ENCODE peak calls at places on chromosome 5, in eight cellular contexts. Q is CD8-positive, alpha-beta T cell; G is lower lobe of right lung; T is AG09309; K is glutamatergic neuron; Z is Caco-2; A is cardiac muscle cell; B is vagina. H is an unnamed sample.

GRCh38 chr5:100746730-100747129 is 156.4 kb downstream of the ST8SIA4 start:
- DNase-seq in B (no peak), A (no peak), K (no peak), Q (no peak), Z (no peak), T (no peak), G (no peak), H (no peak)

GRCh38 chr5:80998590-80998979 is 38.4 kb downstream of the RASGRF2 start:
- DNase-seq in A (peak), T (no peak), K (no peak), Q (no peak), G (no peak), Z (no peak), B (no peak), H (no peak)

GRCh38 chr5:126499742-126500396 is 76.7 kb downstream of the GRAMD2B start:
- DNase-seq in T (no peak), Q (no peak), A (peak), Z (no peak), G (no peak), B (no peak), K (no peak), H (no peak)

GRCh38 chr5:72559866-72560766 is 52.9 kb upstream of the ZNF366 start:
- DNase-seq in B (no peak), Z (no peak), A (peak), T (no peak), G (no peak), Q (no peak), K (no peak), H (no peak)

GRCh38 chr5:171647043-171647899 is 138.3 kb upstream of the SMIM23 start:
- DNase-seq in G (no peak), A (peak), K (peak), B (peak), Q (no peak), T (peak), Z (peak), H (no peak)

GRCh38 chr5:172733974-172734346 is 37.0 kb downstream of the DUSP1 start:
- DNase-seq in T (no peak), G (no peak), B (no peak), A (no peak), Z (no peak), Q (no peak), K (no peak), H (no peak)

GRCh38 chr5:30355675-30356074 is 837.8 kb upstream of the CDH6 start:
- DNase-seq in Z (no peak), T (no peak), K (no peak), B (no peak), A (no peak), Q (no peak), G (no peak), H (no peak)

GRCh38 chr5:136028782-136029742 is at the start of gene TGFBI:
- DNase-seq in A (peak), G (peak), B (no peak), K (peak), Q (no peak), Z (peak), T (no peak), H (no peak)

GRCh38 chr5:159041754-159042153 is 58.0 kb downstream of the EBF1 start:
- DNase-seq in Z (no peak), B (no peak), K (no peak), G (no peak), A (peak), Q (no peak), T (no peak), H (no peak)

GRCh38 chr5:140642718-140643117 is 3.5 kb downstream of the TMCO6 start:
- DNase-seq in A (peak), B (no peak), G (no peak), Z (no peak), K (no peak), Q (no peak), T (peak), H (peak)

GRCh38 chr5:98791928-98792580 is 18.6 kb downstream of the RGMB start:
- DNase-seq in B (no peak), K (no peak), T (no peak), G (no peak), A (no peak), Q (no peak), Z (no peak), H (no peak)

GRCh38 chr5:151155149-151155776 is 2.3 kb downstream of the ANXA6 start:
- DNase-seq in A (peak), G (no peak), B (no peak), T (no peak), Z (no peak), K (no peak), Q (no peak), H (no peak)

GRCh38 chr5:118554241-118554640 is 434.1 kb downstream of the DTWD2 start:
- DNase-seq in T (no peak), B (no peak), A (no peak), K (no peak), Z (no peak), Q (no peak), G (no peak), H (no peak)

GRCh38 chr5:180632768-180633167 is 16.6 kb downstream of the FLT4 start:
- DNase-seq in G (peak), A (no peak), K (peak), Z (no peak), Q (no peak), T (no peak), B (no peak), H (no peak)

GRCh38 chr5:62931081-62931480 is 352.5 kb downstream of the LRRC70 start:
- DNase-seq in K (no peak), Z (no peak), A (no peak), Q (no peak), T (no peak), B (no peak), G (no peak), H (no peak)

GRCh38 chr5:141889282-141889871 is 11.2 kb upstream of the PCDH1 start:
- DNase-seq in G (no peak), K (no peak), Z (no peak), B (no peak), Q (no peak), A (peak), T (no peak), H (no peak)

GRCh38 chr5:75623846-75624245 is 12.6 kb downstream of the ANKDD1B start:
- DNase-seq in Z (no peak), B (no peak), Q (no peak), K (no peak), A (peak), T (no peak), G (no peak), H (no peak)

GRCh38 chr5:79241535-79241979 is 5.6 kb downstream of the JMY start:
- DNase-seq in A (no peak), G (no peak), B (no peak), Q (no peak), K (no peak), T (no peak), Z (no peak), H (no peak)

GRCh38 chr5:160233215-160233614 is 3.9 kb downstream of the FABP6 start:
- DNase-seq in T (no peak), B (no peak), Z (no peak), Q (no peak), A (peak), G (no peak), K (no peak), H (no peak)

GRCh38 chr5:5229405-5229804 is 89.3 kb downstream of the ADAMTS16 start:
- DNase-seq in T (no peak), Z (no peak), B (no peak), Q (no peak), K (no peak), G (no peak), A (peak), H (no peak)

GRCh38 chr5:145701404-145701803 is 133.7 kb downstream of the PRELID2 start:
- DNase-seq in G (no peak), B (no peak), Q (no peak), Z (no peak), T (no peak), K (no peak), A (no peak), H (no peak)
- TF ChIP-seq CTCF in G (no peak), B (no peak), Q (no peak), Z (no peak), T (no peak), K (no peak), A (no peak), H (no peak)

GRCh38 chr5:13833440-13833839 is 111.0 kb downstream of the DNAH5 start:
- DNase-seq in Z (no peak), T (no peak), B (no peak), G (no peak), K (no peak), A (no peak), Q (no peak), H (no peak)

GRCh38 chr5:13830536-13830935 is 114.0 kb downstream of the DNAH5 start:
- DNase-seq in Q (no peak), T (no peak), Z (no peak), K (no peak), B (no peak), A (no peak), G (no peak), H (no peak)

GRCh38 chr5:13831236-13831810 is 113.2 kb downstream of the DNAH5 start:
- DNase-seq in Q (no peak), Z (no peak), G (no peak), T (no peak), K (no peak), A (no peak), B (no peak), H (no peak)
- TF ChIP-seq CTCF in Q (no peak), Z (no peak), G (no peak), T (peak), K (no peak), A (no peak), B (no peak), H (peak)

DNA sequence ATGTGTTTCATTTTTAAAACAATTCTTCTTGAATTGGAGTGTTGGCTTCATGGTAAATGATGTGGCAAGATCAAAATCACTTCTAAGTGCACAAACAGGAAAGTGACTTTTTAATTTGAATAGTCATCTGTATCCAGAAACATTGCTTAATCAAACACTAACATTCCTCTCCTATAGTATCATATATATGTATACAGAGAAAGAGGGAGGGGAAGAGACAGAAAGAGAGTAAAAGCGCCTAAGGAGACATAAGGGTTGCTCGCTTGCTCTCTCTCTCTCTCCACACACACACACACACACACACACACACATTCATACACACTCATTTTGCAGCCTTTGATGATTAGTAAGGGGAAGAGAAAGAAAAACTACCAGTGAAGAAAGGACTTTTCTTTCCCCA is 95.4 kb upstream of the PRDM9 start:
- DNase-seq in Q (no peak), T (no peak), A (peak), Z (no peak), K (no peak), G (no peak), B (no peak), H (no peak)
- TF ChIP-seq CTCF in Q (no peak), T (no peak), A (no peak), Z (no peak), K (no peak), G (no peak), B (no peak), H (no peak)

GRCh38 chr5:138064526-138064925 is 19.3 kb upstream of the WNT8A start:
- DNase-seq in A (peak), Q (no peak), T (no peak), B (no peak), K (no peak), G (no peak), Z (no peak), H (no peak)

GRCh38 chr5:138068742-138069375 is 15.0 kb upstream of the WNT8A start:
- DNase-seq in G (peak), T (peak), A (peak), B (no peak), K (peak), Z (peak), Q (peak), H (peak)

DNA sequence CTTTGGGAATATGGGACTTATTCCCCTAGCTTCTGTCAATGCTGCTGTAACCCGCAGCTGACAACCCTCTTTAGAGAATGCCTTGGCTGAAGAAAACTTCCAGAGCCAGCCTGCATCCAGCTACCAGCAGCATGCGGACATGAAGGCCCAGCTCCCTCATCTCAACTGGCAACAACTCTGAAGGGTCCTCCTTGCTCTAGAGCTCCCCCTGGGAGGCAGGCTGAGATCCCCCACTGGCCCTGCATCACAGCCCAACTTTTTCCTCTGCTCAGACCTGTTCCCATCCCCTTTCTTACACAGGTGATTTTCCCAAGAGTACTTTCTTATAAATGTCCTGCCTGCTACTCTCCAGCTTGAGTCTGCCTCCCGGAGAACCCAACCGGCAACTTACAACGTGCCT is 18.7 kb upstream of the WNT8A start:
- DNase-seq in G (no peak), B (no peak), Q (no peak), T (no peak), Z (peak), K (peak), A (peak), H (no peak)
- TF ChIP-seq CTCF in G (peak), B (no peak), Q (no peak), T (peak), Z (peak), K (no peak), A (peak), H (peak)

DNA sequence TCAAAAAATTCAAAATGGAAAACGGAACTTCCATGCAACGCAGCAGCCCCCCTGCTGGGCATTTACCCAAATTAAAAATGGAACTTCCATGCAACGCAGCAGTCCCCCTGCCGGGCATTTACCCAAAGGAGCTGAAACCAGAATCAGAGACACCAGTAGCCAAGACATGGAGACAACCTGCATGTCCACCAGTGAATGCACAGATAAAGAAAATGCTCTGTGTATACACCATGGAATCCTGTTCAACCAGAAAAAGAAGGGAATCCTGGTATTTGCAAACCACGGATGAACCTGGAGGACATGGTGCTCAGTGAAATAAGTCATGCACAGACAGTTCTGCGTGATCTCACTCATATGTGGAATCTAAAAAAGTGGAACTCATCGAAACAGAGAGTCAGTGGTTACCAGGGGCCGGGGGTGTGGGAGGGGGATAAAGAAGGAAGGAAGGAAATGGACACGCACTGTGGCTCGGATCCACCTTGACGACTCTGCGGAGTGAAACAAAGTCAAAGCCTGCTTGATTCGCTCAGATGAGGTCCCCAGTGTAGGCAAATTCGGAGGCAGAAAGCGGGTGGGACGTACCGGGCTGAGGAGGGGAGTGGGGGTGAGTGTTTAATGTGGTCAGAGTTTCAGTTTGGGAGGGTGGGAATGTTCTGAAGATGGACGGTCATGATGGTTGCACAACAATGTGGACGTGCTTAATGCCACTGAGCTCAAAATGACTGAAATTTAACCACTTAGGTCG is 40.2 kb upstream of the EXOC3 start:
- DNase-seq in A (no peak), B (peak), T (no peak), G (no peak), K (no peak), Q (no peak), Z (no peak), H (no peak)
- TF ChIP-seq CTCF in A (no peak), B (no peak), T (no peak), G (no peak), K (no peak), Q (no peak), Z (no peak), H (no peak)

GRCh38 chr5:103119765-103120606 is at the start of the genes GIN1 and PPIP5K2:
- DNase-seq in Q (peak), K (peak), Z (peak), A (peak), G (peak), T (peak), B (peak), H (peak)
- TF ChIP-seq CTCF in Q (no peak), K (no peak), Z (no peak), A (no peak), G (no peak), T (no peak), B (peak), H (no peak)

DNA sequence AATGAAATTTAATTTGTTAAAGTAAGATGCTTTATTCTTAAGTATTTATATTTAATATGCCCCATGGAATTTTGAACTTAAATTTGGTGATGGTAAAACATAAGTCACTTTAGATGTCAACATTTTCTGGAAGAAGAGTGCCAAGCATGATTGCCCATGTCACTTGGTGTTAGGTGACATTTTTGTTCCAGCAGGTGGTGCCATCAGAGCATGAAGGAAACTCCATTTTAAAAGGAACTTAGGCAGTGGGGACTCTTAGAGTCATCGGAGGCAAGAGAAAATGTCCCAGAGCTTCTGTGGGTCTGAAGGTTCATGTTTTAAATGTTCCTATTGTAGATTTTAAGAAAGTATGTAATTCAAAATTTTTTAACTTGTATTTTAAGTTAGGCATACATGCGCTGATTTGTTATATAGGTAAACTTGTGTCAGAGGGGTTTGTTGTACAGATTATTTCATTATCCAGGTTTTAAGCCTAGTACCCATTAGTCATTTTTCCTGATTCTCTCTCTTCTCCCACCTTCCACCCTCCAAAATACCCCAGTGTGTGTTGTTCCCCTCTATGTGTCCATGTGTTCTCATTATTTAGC is 789.3 kb downstream of the SEMA5A start:
- DNase-seq in G (no peak), B (no peak), A (peak), T (peak), Q (no peak), Z (no peak), K (no peak), H (no peak)
- TF ChIP-seq CTCF in G (peak), B (peak), A (peak), T (peak), Q (no peak), Z (no peak), K (no peak), H (peak)

DNA sequence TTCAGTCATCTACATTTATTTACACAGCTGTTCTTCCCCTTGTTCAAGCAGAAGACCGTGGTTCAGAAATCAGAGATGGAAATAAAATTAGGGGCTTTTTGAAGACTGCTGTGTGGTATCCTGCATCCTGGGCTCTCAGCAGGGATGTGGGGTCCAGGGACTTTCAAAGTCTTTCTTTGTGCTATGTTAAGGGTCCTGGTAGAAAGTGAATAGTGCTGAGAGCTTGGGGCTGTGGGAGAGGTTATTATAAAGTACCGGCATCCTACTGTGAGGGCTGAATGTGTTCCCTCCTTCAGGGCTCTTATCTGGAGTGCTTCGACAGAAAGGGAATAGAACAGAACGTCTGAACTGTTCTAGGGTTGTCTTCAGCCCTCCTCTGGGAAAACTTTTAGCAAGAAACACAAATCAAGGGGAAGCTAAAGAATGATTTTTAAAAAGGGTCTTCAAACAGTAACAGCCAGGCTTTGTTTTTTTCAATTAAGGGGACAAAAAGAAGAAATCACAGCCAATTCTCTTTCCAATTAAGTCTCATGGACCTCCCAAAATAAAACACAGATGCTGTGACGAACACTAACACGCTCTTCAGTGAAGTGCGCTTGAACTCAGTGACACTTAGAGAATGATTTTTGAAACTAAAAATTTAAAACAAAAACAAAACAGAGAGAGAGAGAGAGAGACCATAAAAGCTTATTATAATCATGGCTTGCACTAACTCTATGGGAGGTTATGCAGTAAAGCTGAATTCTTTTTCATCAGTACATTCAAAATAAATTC is 15.7 kb upstream of the SLC1A3 start:
- DNase-seq in K (no peak), G (no peak), Z (no peak), Q (no peak), A (no peak), B (no peak), T (no peak), H (no peak)
- TF ChIP-seq CTCF in K (no peak), G (no peak), Z (no peak), Q (no peak), A (no peak), B (no peak), T (no peak), H (no peak)

H was measured in AG09319.